ENCODE peak calls at places on chromosomes 11 and 22, in eight cellular contexts. One of them, this sample, is unnamed.

GRCh38 chr22:47631571-47632102 is 869.2 kb downstream of the TBC1D22A start:
- DNase-seq in Calu3: no peak
- DNase-seq in SJSA1: no peak
- DNase-seq in activated gamma-delta T cell treated with anti-CD3 and anti-CD28 coated beads, Interleukin-2, amount 50 U/mL, for 16 hours: no peak
- DNase-seq in HS-27A: no peak
- DNase-seq in colonic mucosa: no peak
- DNase-seq in posterior cingulate gyrus: no peak
- DNase-seq in EL: no peak
- DNase-seq in this sample: peak

GRCh38 chr11:16154715-16155396 is 201.5 kb downstream of the SOX6 start:
- DNase-seq in colonic mucosa: no peak
- DNase-seq in HS-27A: peak
- DNase-seq in Calu3: peak
- DNase-seq in SJSA1: peak
- DNase-seq in EL: peak
- DNase-seq in activated gamma-delta T cell treated with anti-CD3 and anti-CD28 coated beads, Interleukin-2, amount 50 U/mL, for 16 hours: no peak
- DNase-seq in posterior cingulate gyrus: no peak
- DNase-seq in this sample: peak

GRCh38 chr11:2209370-2209801 is 37.8 kb upstream of the TH start:
- DNase-seq in HS-27A: no peak
- DNase-seq in Calu3: no peak
- DNase-seq in activated gamma-delta T cell treated with anti-CD3 and anti-CD28 coated beads, Interleukin-2, amount 50 U/mL, for 16 hours: no peak
- DNase-seq in SJSA1: no peak
- DNase-seq in posterior cingulate gyrus: no peak
- DNase-seq in colonic mucosa: peak
- DNase-seq in EL: no peak
- DNase-seq in this sample: no peak

GRCh38 chr22:29369460-29369859 is 18.9 kb downstream of the AP1B1 start:
- DNase-seq in HS-27A: no peak
- DNase-seq in SJSA1: no peak
- DNase-seq in posterior cingulate gyrus: peak
- DNase-seq in EL: peak
- DNase-seq in activated gamma-delta T cell treated with anti-CD3 and anti-CD28 coated beads, Interleukin-2, amount 50 U/mL, for 16 hours: no peak
- DNase-seq in colonic mucosa: no peak
- DNase-seq in Calu3: no peak
- DNase-seq in this sample: peak

GRCh38 chr22:48106215-48106614 is 1343.8 kb downstream of the TBC1D22A start:
- DNase-seq in Calu3: no peak
- DNase-seq in activated gamma-delta T cell treated with anti-CD3 and anti-CD28 coated beads, Interleukin-2, amount 50 U/mL, for 16 hours: no peak
- DNase-seq in colonic mucosa: no peak
- DNase-seq in SJSA1: no peak
- DNase-seq in EL: no peak
- DNase-seq in HS-27A: no peak
- DNase-seq in posterior cingulate gyrus: no peak
- DNase-seq in this sample: no peak

GRCh38 chr11:55707029-55707428 is 45.0 kb downstream of the OR4C6 start:
- DNase-seq in colonic mucosa: no peak
- DNase-seq in SJSA1: peak
- DNase-seq in activated gamma-delta T cell treated with anti-CD3 and anti-CD28 coated beads, Interleukin-2, amount 50 U/mL, for 16 hours: no peak
- DNase-seq in EL: peak
- DNase-seq in Calu3: peak
- DNase-seq in posterior cingulate gyrus: no peak
- DNase-seq in HS-27A: no peak
- DNase-seq in this sample: no peak

GRCh38 chr22:45009881-45010531 is at the start of gene PHF21B:
- DNase-seq in colonic mucosa: peak
- DNase-seq in EL: peak
- DNase-seq in Calu3: peak
- DNase-seq in activated gamma-delta T cell treated with anti-CD3 and anti-CD28 coated beads, Interleukin-2, amount 50 U/mL, for 16 hours: peak
- DNase-seq in posterior cingulate gyrus: peak
- DNase-seq in SJSA1: peak
- DNase-seq in HS-27A: no peak
- DNase-seq in this sample: no peak

GRCh38 chr11:46001427-46002049 is 79.1 kb downstream of the LARGE2 start:
- DNase-seq in SJSA1: peak
- DNase-seq in colonic mucosa: no peak
- DNase-seq in posterior cingulate gyrus: no peak
- DNase-seq in Calu3: no peak
- DNase-seq in EL: peak
- DNase-seq in HS-27A: peak
- DNase-seq in activated gamma-delta T cell treated with anti-CD3 and anti-CD28 coated beads, Interleukin-2, amount 50 U/mL, for 16 hours: no peak
- DNase-seq in this sample: no peak

GRCh38 chr22:36293606-36294292 is 40.8 kb downstream of the APOL1 start:
- DNase-seq in posterior cingulate gyrus: no peak
- DNase-seq in EL: no peak
- DNase-seq in colonic mucosa: no peak
- DNase-seq in HS-27A: no peak
- DNase-seq in activated gamma-delta T cell treated with anti-CD3 and anti-CD28 coated beads, Interleukin-2, amount 50 U/mL, for 16 hours: no peak
- DNase-seq in Calu3: no peak
- DNase-seq in SJSA1: no peak
- DNase-seq in this sample: no peak

GRCh38 chr22:34950480-34950879 is 115.5 kb upstream of the ISX start:
- DNase-seq in EL: no peak
- DNase-seq in SJSA1: no peak
- DNase-seq in Calu3: no peak
- DNase-seq in colonic mucosa: no peak
- DNase-seq in activated gamma-delta T cell treated with anti-CD3 and anti-CD28 coated beads, Interleukin-2, amount 50 U/mL, for 16 hours: no peak
- DNase-seq in HS-27A: no peak
- DNase-seq in posterior cingulate gyrus: no peak
- DNase-seq in this sample: no peak

GRCh38 chr11:21909145-21909544 is 283.7 kb upstream of the ANO5 start:
- DNase-seq in Calu3: no peak
- DNase-seq in HS-27A: no peak
- DNase-seq in SJSA1: no peak
- DNase-seq in EL: no peak
- DNase-seq in posterior cingulate gyrus: no peak
- DNase-seq in colonic mucosa: no peak
- DNase-seq in activated gamma-delta T cell treated with anti-CD3 and anti-CD28 coated beads, Interleukin-2, amount 50 U/mL, for 16 hours: no peak
- DNase-seq in this sample: no peak

GRCh38 chr11:78295991-78296930 is 107.5 kb downstream of the USP35 start:
- DNase-seq in activated gamma-delta T cell treated with anti-CD3 and anti-CD28 coated beads, Interleukin-2, amount 50 U/mL, for 16 hours: no peak
- DNase-seq in Calu3: peak
- DNase-seq in HS-27A: no peak
- DNase-seq in colonic mucosa: no peak
- DNase-seq in SJSA1: no peak
- DNase-seq in posterior cingulate gyrus: no peak
- DNase-seq in EL: no peak
- DNase-seq in this sample: no peak

GRCh38 chr22:43174941-43175531 is 11.9 kb downstream of the TTLL12 start:
- DNase-seq in activated gamma-delta T cell treated with anti-CD3 and anti-CD28 coated beads, Interleukin-2, amount 50 U/mL, for 16 hours: no peak
- DNase-seq in HS-27A: no peak
- DNase-seq in EL: no peak
- DNase-seq in posterior cingulate gyrus: no peak
- DNase-seq in colonic mucosa: no peak
- DNase-seq in SJSA1: no peak
- DNase-seq in Calu3: no peak
- DNase-seq in this sample: no peak

GRCh38 chr11:28146123-28146751 is 38.0 kb downstream of the METTL15 start:
- DNase-seq in activated gamma-delta T cell treated with anti-CD3 and anti-CD28 coated beads, Interleukin-2, amount 50 U/mL, for 16 hours: no peak
- DNase-seq in EL: peak
- DNase-seq in SJSA1: peak
- DNase-seq in HS-27A: peak
- DNase-seq in Calu3: peak
- DNase-seq in posterior cingulate gyrus: no peak
- DNase-seq in colonic mucosa: no peak
- DNase-seq in this sample: peak

GRCh38 chr11:1281326-1281973 is 28.0 kb downstream of the TOLLIP start:
- DNase-seq in HS-27A: no peak
- DNase-seq in SJSA1: no peak
- DNase-seq in EL: no peak
- DNase-seq in Calu3: no peak
- DNase-seq in activated gamma-delta T cell treated with anti-CD3 and anti-CD28 coated beads, Interleukin-2, amount 50 U/mL, for 16 hours: no peak
- DNase-seq in colonic mucosa: no peak
- DNase-seq in posterior cingulate gyrus: no peak
- DNase-seq in this sample: no peak

GRCh38 chr11:128294001-128294684 is 293.2 kb downstream of the ETS1 start:
- DNase-seq in posterior cingulate gyrus: no peak
- DNase-seq in Calu3: no peak
- DNase-seq in activated gamma-delta T cell treated with anti-CD3 and anti-CD28 coated beads, Interleukin-2, amount 50 U/mL, for 16 hours: no peak
- DNase-seq in colonic mucosa: no peak
- DNase-seq in EL: no peak
- DNase-seq in SJSA1: no peak
- DNase-seq in HS-27A: no peak
- DNase-seq in this sample: no peak

GRCh38 chr11:124748481-124749338 is 3.3 kb downstream of the VSIG2 start:
- DNase-seq in SJSA1: no peak
- DNase-seq in posterior cingulate gyrus: no peak
- DNase-seq in colonic mucosa: peak
- DNase-seq in Calu3: no peak
- DNase-seq in EL: peak
- DNase-seq in activated gamma-delta T cell treated with anti-CD3 and anti-CD28 coated beads, Interleukin-2, amount 50 U/mL, for 16 hours: no peak
- DNase-seq in HS-27A: no peak
- DNase-seq in this sample: peak

GRCh38 chr11:6646040-6646439 is 9.6 kb downstream of the DCHS1 start:
- DNase-seq in Calu3: no peak
- DNase-seq in EL: peak
- DNase-seq in colonic mucosa: no peak
- DNase-seq in posterior cingulate gyrus: no peak
- DNase-seq in activated gamma-delta T cell treated with anti-CD3 and anti-CD28 coated beads, Interleukin-2, amount 50 U/mL, for 16 hours: no peak
- DNase-seq in HS-27A: no peak
- DNase-seq in SJSA1: no peak
- DNase-seq in this sample: no peak

GRCh38 chr11:69463181-69463891 is 18.1 kb upstream of the LINC01488 start:
- DNase-seq in SJSA1: peak
- DNase-seq in colonic mucosa: no peak
- DNase-seq in activated gamma-delta T cell treated with anti-CD3 and anti-CD28 coated beads, Interleukin-2, amount 50 U/mL, for 16 hours: no peak
- DNase-seq in HS-27A: no peak
- DNase-seq in posterior cingulate gyrus: no peak
- DNase-seq in Calu3: no peak
- DNase-seq in EL: peak
- DNase-seq in this sample: no peak

GRCh38 chr22:41565403-41566054 is 4.7 kb downstream of the CSDC2 start:
- DNase-seq in Calu3: peak
- DNase-seq in activated gamma-delta T cell treated with anti-CD3 and anti-CD28 coated beads, Interleukin-2, amount 50 U/mL, for 16 hours: no peak
- DNase-seq in EL: peak
- DNase-seq in SJSA1: peak
- DNase-seq in HS-27A: peak
- DNase-seq in colonic mucosa: no peak
- DNase-seq in posterior cingulate gyrus: no peak
- DNase-seq in this sample: peak